ENCODE peak calls at places on chromosomes 16 and 17, in ten cellular contexts. W, J, Z, P, A, V, Q, I, B and G are unnamed samples.

GRCh38 chr16:22373662-22374310 is 633 bp downstream of the CDR2 start:
- DNase-seq in I (no peak), Z (no peak), A (peak; percentile 66), J (peak; percentile 26), P (peak; percentile 46), V (peak; percentile 43), W (no peak), Q (peak; percentile 56), B (peak; percentile 48), G (peak; percentile 75)

GRCh38 chr16:3937066-3937875 is 56.8 kb upstream of the CREBBP start:
- DNase-seq in V (no peak), J (no peak), W (no peak), B (no peak), P (no peak), I (no peak), A (no peak), Z (no peak), Q (peak; percentile 84), G (no peak)

GRCh38 chr16:55248058-55248457 is 75.9 kb upstream of the IRX6 start:
- DNase-seq in Z (no peak), Q (no peak), I (no peak), V (no peak), B (no peak), P (no peak), A (no peak), J (no peak), W (no peak), G (no peak)

GRCh38 chr17:82935944-82936767 is 96.3 kb upstream of the ZNF750 start:
- DNase-seq in W (no peak), P (no peak), Z (no peak), I (no peak), J (no peak), B (no peak), V (no peak), Q (no peak), A (no peak), G (no peak)

GRCh38 chr17:51259574-51260236 is at the start of gene MBTD1:
- DNase-seq in A (peak; percentile 98), Q (peak; percentile 96), V (peak; percentile 98), B (peak; percentile 96), W (peak; percentile 98), Z (peak; percentile 92), J (peak; percentile 97), I (peak; percentile 85), P (peak; percentile 96), G (peak; percentile 95)

GRCh38 chr17:6775871-6776405 is at the start of gene FBXO39:
- DNase-seq in I (no peak), B (no peak), J (no peak), Q (no peak), W (no peak), Z (no peak), A (no peak), V (no peak), P (peak; percentile 28), G (no peak)

GRCh38 chr17:18960803-18961511 is 9.0 kb downstream of the SLC5A10 start:
- DNase-seq in Q (peak; percentile 80), J (peak; percentile 77), W (peak; percentile 60), Z (peak; percentile 35), P (peak; percentile 80), I (no peak), V (peak; percentile 78), A (peak; percentile 90), B (peak; percentile 77), G (peak; percentile 83)

GRCh38 chr16:30030841-30031413 is at the start of gene TLCD3B:
- DNase-seq in P (no peak), B (no peak), Z (no peak), A (no peak), I (no peak), J (no peak), W (no peak), Q (no peak), V (peak; percentile 53), G (no peak)

GRCh38 chr17:68197091-68197996 is 50.5 kb upstream of the AMZ2 start:
- DNase-seq in J (no peak), Q (peak; percentile 30), V (no peak), A (peak; percentile 43), P (peak; percentile 42), Z (no peak), I (no peak), W (no peak), B (peak; percentile 47), G (peak; percentile 66)

GRCh38 chr17:68196394-68197090 is 51.3 kb upstream of the AMZ2 start:
- DNase-seq in J (no peak), B (no peak), I (no peak), P (no peak), Z (no peak), W (no peak), Q (no peak), A (no peak), V (no peak), G (no peak)

GRCh38 chr17:68199837-68200688 is 47.8 kb upstream of the AMZ2 start:
- DNase-seq in Q (no peak), I (no peak), J (no peak), B (no peak), Z (no peak), A (peak; percentile 51), V (no peak), P (no peak), W (no peak), G (peak; percentile 23)

GRCh38 chr17:68198931-68199836 is 48.7 kb upstream of the AMZ2 start:
- DNase-seq in W (peak; percentile 21), J (no peak), V (no peak), P (peak; percentile 53), I (no peak), A (no peak), B (no peak), Q (peak; percentile 39), Z (peak; percentile 37), G (no peak)

DNA sequence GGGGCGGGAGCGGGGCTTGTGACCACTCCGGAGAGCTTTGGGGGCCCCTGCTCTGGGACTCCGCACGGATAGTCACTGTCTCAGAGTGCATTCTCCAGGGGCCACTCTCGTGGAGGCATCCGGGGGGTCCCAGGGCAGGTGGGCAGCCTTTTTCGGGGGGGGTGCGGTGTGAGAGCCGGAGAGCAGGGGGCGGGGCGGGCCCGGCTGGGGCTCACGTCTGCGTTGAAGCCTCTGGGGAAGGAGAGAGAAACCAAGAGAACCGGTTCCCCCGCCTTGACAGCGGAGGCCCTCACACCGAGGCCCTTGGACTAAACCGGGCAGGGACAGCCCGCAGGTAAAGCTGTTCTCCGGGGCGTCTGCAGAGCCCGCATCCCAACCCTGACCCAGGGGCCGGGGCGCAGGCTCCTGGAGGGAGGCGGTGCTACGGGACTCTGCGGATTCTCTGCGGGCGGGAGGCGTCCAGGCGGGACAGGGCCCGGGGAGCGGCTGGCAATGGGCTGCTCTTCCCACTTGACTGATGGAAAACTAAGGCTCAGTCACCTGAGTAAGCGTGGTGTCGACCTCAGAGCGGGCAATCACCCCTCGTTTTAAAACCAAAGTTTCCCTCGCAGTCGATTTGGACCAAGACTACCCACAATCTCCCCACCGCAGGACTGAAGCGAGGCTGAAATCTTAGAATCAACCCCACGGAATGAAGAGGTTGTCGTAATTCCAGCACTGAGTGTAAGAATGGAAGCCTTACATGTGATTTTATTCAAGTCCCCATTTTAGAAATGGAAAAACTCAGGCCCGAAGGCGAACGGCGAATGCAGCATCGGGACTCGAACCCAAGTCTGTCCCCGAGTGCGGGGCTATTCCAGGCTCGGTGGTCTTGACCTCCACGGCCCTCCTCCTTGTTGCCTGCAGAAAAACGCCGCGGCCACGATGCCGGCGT is 49.6 kb upstream of the AMZ2 start:
- DNase-seq in I (no peak), W (no peak), P (no peak), B (no peak), V (no peak), J (no peak), Q (peak; percentile 50), Z (no peak), A (no peak), G (peak; percentile 35)
- H3K4me3 ChIP-seq in I (peak overlapping the region; percentile 62), W (no peak overlapping the region), P (peak overlapping the region; percentile 56), B (peak overlapping the region; percentile 46), V (no peak overlapping the region), J (peak overlapping the region; percentile 50), Q (no peak overlapping the region), Z (no peak overlapping the region), A (no peak overlapping the region), G (no peak overlapping the region)

GRCh38 chr16:46882304-46882939 is 1.7 kb upstream of the GPT2 start:
- DNase-seq in V (no peak), P (no peak), Q (no peak), B (no peak), Z (no peak), I (no peak), A (no peak), J (no peak), W (no peak), G (no peak)

GRCh38 chr16:46884513-46885293 is 541 bp downstream of the GPT2 start:
- DNase-seq in A (no peak), Q (peak; percentile 16), V (peak; percentile 36), P (no peak), Z (peak; percentile 36), I (no peak), J (no peak), W (no peak), B (peak; percentile 37), G (peak; percentile 57)

GRCh38 chr16:46883353-46883689 is 841 bp upstream of the GPT2 start:
- DNase-seq in J (no peak), Q (no peak), V (no peak), Z (no peak), B (no peak), I (no peak), W (no peak), P (no peak), A (no peak), G (no peak)

GRCh38 chr16:46882940-46883307 is 1.2 kb upstream of the GPT2 start:
- DNase-seq in P (no peak), W (no peak), J (no peak), Z (no peak), B (no peak), I (no peak), Q (no peak), V (no peak), A (no peak), G (no peak)

GRCh38 chr16:46883690-46884512 is at the start of gene GPT2:
- DNase-seq in I (peak; percentile 87), Q (peak; percentile 99), J (peak; percentile 97), W (peak; percentile 93), B (peak; percentile 98), P (peak; percentile 63), A (peak; percentile 99), Z (peak; percentile 95), V (peak; percentile 99), G (peak; percentile 97)
- TF ChIP-seq CTCF in I (no peak), Q (no peak), J (peak; percentile 11), W (no peak), B (no peak), P (no peak), A (peak; percentile 6), Z (no peak), V (no peak), G (no peak)

DNA sequence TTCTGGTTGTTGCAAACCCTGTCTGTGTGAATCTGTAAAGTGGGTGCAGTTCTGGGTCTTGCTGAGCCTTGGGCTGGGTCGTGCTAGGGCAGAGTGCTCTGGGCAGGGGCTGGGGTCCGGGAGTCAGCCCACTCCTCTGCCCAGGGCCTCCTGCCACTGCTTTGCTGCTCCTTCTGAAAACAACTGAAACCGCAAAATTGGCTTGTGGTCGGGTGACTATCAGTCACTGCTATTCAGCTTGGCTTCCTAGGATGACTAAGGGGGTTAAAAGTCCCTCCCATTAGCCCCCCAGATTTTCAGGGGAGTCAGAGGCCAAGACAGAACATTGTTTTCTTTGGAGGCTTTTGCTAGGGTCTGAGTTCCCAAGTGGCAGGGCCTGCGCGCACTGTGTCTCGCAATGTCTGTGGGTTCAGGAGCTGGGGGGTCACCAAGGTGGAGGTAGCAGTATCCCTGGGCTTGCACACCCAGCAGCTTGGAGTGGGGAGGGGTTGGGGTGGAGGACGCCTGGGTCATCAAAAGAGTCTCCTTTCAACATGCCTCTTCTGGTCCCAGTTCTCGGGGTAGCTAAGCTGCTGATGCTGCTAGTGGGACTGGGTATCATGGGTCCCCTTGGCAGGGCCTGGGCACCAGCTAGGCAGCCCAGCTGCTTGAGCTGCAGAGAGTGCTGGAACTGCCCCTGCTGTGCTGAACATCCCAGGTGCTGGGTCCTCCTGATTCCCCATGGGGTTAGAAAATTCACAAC is 13.5 kb upstream of the TBX21 start:
- DNase-seq in A (no peak), Z (peak; percentile 63), Q (no peak), I (no peak), J (no peak), V (no peak), B (no peak), P (peak; percentile 62), W (peak; percentile 57), G (no peak)
- H3K4me1 ChIP-seq in A (no peaks in the 10 kb centered on the region), Z (peaks cover 8% of the 10 kb centered on the region), Q (peaks cover 4% of the 10 kb centered on the region), I (no peaks in the 10 kb centered on the region), J (peaks cover 11% of the 10 kb centered on the region), V (peaks cover 5% of the 10 kb centered on the region), B (peaks cover 4% of the 10 kb centered on the region), P (peaks cover 69% of the 10 kb centered on the region), W (peaks cover 23% of the 10 kb centered on the region), G (no peaks in the 10 kb centered on the region)

GRCh38 chr17:44210342-44211192 is 8.9 kb downstream of the UBTF start:
- DNase-seq in W (peak; percentile 87), V (peak; percentile 94), P (peak; percentile 90), Z (peak; percentile 52), I (peak; percentile 67), B (peak; percentile 90), A (peak; percentile 94), Q (peak; percentile 66), J (peak; percentile 86), G (peak; percentile 92)
- H3K4me3 ChIP-seq in W (no peak overlapping the region), V (no peak overlapping the region), P (peak overlapping the region; percentile 12), Z (no peak overlapping the region), I (peak overlapping the region; percentile 14), B (no peak overlapping the region), A (no peak overlapping the region), Q (no peak overlapping the region), J (no peak overlapping the region), G (no peak overlapping the region)